ENCODE peak calls at places on chromosomes 13 and 19, in nine cellular contexts. One of them, this sample, is unnamed. For H3K36me3, the result is how much of the 10 kb centered on the place peaks cover.

GRCh38 chr13:71067164-71067815 is 799.7 kb downstream of the DACH1 start:
- DNase-seq in pancreas: no peak
- DNase-seq in fibroblast of lung: peak
- DNase-seq in CD8-positive, alpha-beta T cell: no peak
- DNase-seq in IMR-90: no peak
- DNase-seq in BJ: no peak
- DNase-seq in suprapubic skin: no peak
- DNase-seq in MM.1S: no peak
- DNase-seq in tibial nerve: no peak
- DNase-seq in this sample: no peak

GRCh38 chr19:42468273-42468796 is 25.6 kb upstream of the CXCL17 start:
- DNase-seq in pancreas: no peak
- DNase-seq in fibroblast of lung: peak
- DNase-seq in CD8-positive, alpha-beta T cell: no peak
- DNase-seq in IMR-90: peak
- DNase-seq in BJ: peak
- DNase-seq in suprapubic skin: no peak
- DNase-seq in MM.1S: no peak
- DNase-seq in tibial nerve: no peak
- DNase-seq in this sample: no peak

GRCh38 chr13:80341098-80341701 is at the start of gene SPRY2:
- DNase-seq in pancreas: peak
- DNase-seq in fibroblast of lung: peak
- DNase-seq in CD8-positive, alpha-beta T cell: peak
- DNase-seq in IMR-90: peak
- DNase-seq in BJ: peak
- DNase-seq in suprapubic skin: peak
- DNase-seq in MM.1S: peak
- DNase-seq in tibial nerve: peak
- DNase-seq in this sample: peak

GRCh38 chr19:29171525-29171924 is 41.4 kb downstream of the UQCRFS1 start:
- DNase-seq in pancreas: no peak
- DNase-seq in fibroblast of lung: no peak
- DNase-seq in CD8-positive, alpha-beta T cell: no peak
- DNase-seq in IMR-90: no peak
- DNase-seq in BJ: no peak
- DNase-seq in suprapubic skin: no peak
- DNase-seq in MM.1S: peak
- DNase-seq in tibial nerve: no peak
- DNase-seq in this sample: no peak

GRCh38 chr13:94678845-94679244 is 33.5 kb downstream of the SOX21 start:
- DNase-seq in pancreas: no peak
- DNase-seq in fibroblast of lung: no peak
- DNase-seq in CD8-positive, alpha-beta T cell: no peak
- DNase-seq in IMR-90: no peak
- DNase-seq in BJ: no peak
- DNase-seq in suprapubic skin: no peak
- DNase-seq in MM.1S: no peak
- DNase-seq in tibial nerve: no peak
- DNase-seq in this sample: no peak

GRCh38 chr13:50421457-50422130 is 406.4 kb downstream of the KCNRG start:
- DNase-seq in pancreas: no peak
- DNase-seq in fibroblast of lung: peak
- DNase-seq in CD8-positive, alpha-beta T cell: no peak
- DNase-seq in IMR-90: peak
- DNase-seq in BJ: no peak
- DNase-seq in suprapubic skin: no peak
- DNase-seq in MM.1S: no peak
- DNase-seq in tibial nerve: no peak
- DNase-seq in this sample: no peak

GRCh38 chr13:99829156-99829555 is 142.4 kb downstream of the ZIC5 start:
- DNase-seq in pancreas: no peak
- DNase-seq in fibroblast of lung: no peak
- DNase-seq in CD8-positive, alpha-beta T cell: no peak
- DNase-seq in IMR-90: no peak
- DNase-seq in BJ: no peak
- DNase-seq in suprapubic skin: no peak
- DNase-seq in MM.1S: no peak
- DNase-seq in tibial nerve: no peak
- DNase-seq in this sample: no peak

GRCh38 chr19:53540091-53540490 is 2.1 kb downstream of the ZNF331 start:
- DNase-seq in pancreas: no peak
- DNase-seq in fibroblast of lung: no peak
- DNase-seq in CD8-positive, alpha-beta T cell: no peak
- DNase-seq in IMR-90: no peak
- DNase-seq in BJ: no peak
- DNase-seq in suprapubic skin: no peak
- DNase-seq in MM.1S: no peak
- DNase-seq in tibial nerve: no peak
- DNase-seq in this sample: no peak

GRCh38 chr19:11364935-11365334 is 9.5 kb upstream of the SWSAP1 start:
- DNase-seq in pancreas: no peak
- DNase-seq in fibroblast of lung: no peak
- DNase-seq in CD8-positive, alpha-beta T cell: no peak
- DNase-seq in IMR-90: no peak
- DNase-seq in BJ: no peak
- DNase-seq in suprapubic skin: no peak
- DNase-seq in MM.1S: no peak
- DNase-seq in tibial nerve: no peak
- DNase-seq in this sample: no peak

GRCh38 chr13:103351035-103351828 is 285.0 kb upstream of the SLC10A2 start:
- DNase-seq in pancreas: no peak
- DNase-seq in fibroblast of lung: peak
- DNase-seq in CD8-positive, alpha-beta T cell: no peak
- DNase-seq in IMR-90: no peak
- DNase-seq in BJ: no peak
- DNase-seq in suprapubic skin: no peak
- DNase-seq in MM.1S: no peak
- DNase-seq in tibial nerve: no peak
- DNase-seq in this sample: no peak

GRCh38 chr13:114107686-114108081 is 24.7 kb downstream of the RASA3 start:
- DNase-seq in pancreas: peak
- DNase-seq in fibroblast of lung: peak
- DNase-seq in CD8-positive, alpha-beta T cell: no peak
- DNase-seq in IMR-90: peak
- DNase-seq in BJ: no peak
- DNase-seq in suprapubic skin: peak
- DNase-seq in MM.1S: no peak
- DNase-seq in tibial nerve: no peak
- DNase-seq in this sample: no peak

GRCh38 chr19:2047449-2048103 is 3.5 kb downstream of the MKNK2 start:
- DNase-seq in pancreas: peak
- DNase-seq in fibroblast of lung: peak
- DNase-seq in CD8-positive, alpha-beta T cell: no peak
- DNase-seq in IMR-90: no peak
- DNase-seq in BJ: no peak
- DNase-seq in suprapubic skin: peak
- DNase-seq in MM.1S: peak
- DNase-seq in tibial nerve: no peak
- DNase-seq in this sample: peak

GRCh38 chr13:35818577-35819165 is 312.5 kb downstream of the DCLK1 start:
- DNase-seq in pancreas: no peak
- DNase-seq in fibroblast of lung: peak
- DNase-seq in CD8-positive, alpha-beta T cell: no peak
- DNase-seq in IMR-90: peak
- DNase-seq in BJ: no peak
- DNase-seq in suprapubic skin: no peak
- DNase-seq in MM.1S: peak
- DNase-seq in tibial nerve: no peak
- DNase-seq in this sample: no peak

GRCh38 chr19:3586707-3587346 is 1.5 kb downstream of the GIPC3 start:
- DNase-seq in pancreas: no peak
- DNase-seq in fibroblast of lung: no peak
- DNase-seq in CD8-positive, alpha-beta T cell: no peak
- DNase-seq in IMR-90: no peak
- DNase-seq in BJ: no peak
- DNase-seq in suprapubic skin: no peak
- DNase-seq in MM.1S: no peak
- DNase-seq in tibial nerve: no peak
- DNase-seq in this sample: no peak

GRCh38 chr19:3589949-3590348 is 4.7 kb downstream of the GIPC3 start:
- DNase-seq in pancreas: no peak
- DNase-seq in fibroblast of lung: no peak
- DNase-seq in CD8-positive, alpha-beta T cell: no peak
- DNase-seq in IMR-90: no peak
- DNase-seq in BJ: no peak
- DNase-seq in suprapubic skin: no peak
- DNase-seq in MM.1S: no peak
- DNase-seq in tibial nerve: no peak
- DNase-seq in this sample: no peak

GRCh38 chr19:3585301-3586123 is at the start of gene GIPC3:
- DNase-seq in pancreas: no peak
- DNase-seq in fibroblast of lung: no peak
- DNase-seq in CD8-positive, alpha-beta T cell: no peak
- DNase-seq in IMR-90: no peak
- DNase-seq in BJ: no peak
- DNase-seq in suprapubic skin: no peak
- DNase-seq in MM.1S: no peak
- DNase-seq in tibial nerve: no peak
- DNase-seq in this sample: no peak

GRCh38 chr19:3589439-3589838 is 4.2 kb downstream of the GIPC3 start:
- DNase-seq in pancreas: no peak
- DNase-seq in fibroblast of lung: no peak
- DNase-seq in CD8-positive, alpha-beta T cell: no peak
- DNase-seq in IMR-90: no peak
- DNase-seq in BJ: no peak
- DNase-seq in suprapubic skin: no peak
- DNase-seq in MM.1S: no peak
- DNase-seq in tibial nerve: no peak
- DNase-seq in this sample: no peak

GRCh38 chr19:3586124-3586626 is 897 bp downstream of the GIPC3 start:
- DNase-seq in pancreas: no peak
- DNase-seq in fibroblast of lung: no peak
- DNase-seq in CD8-positive, alpha-beta T cell: peak
- DNase-seq in IMR-90: no peak
- DNase-seq in BJ: no peak
- DNase-seq in suprapubic skin: no peak
- DNase-seq in MM.1S: no peak
- DNase-seq in tibial nerve: no peak
- DNase-seq in this sample: no peak
- H3K4me3 ChIP-seq in pancreas: no peak
- H3K4me3 ChIP-seq in fibroblast of lung: no peak
- H3K4me3 ChIP-seq in CD8-positive, alpha-beta T cell: peak
- H3K4me3 ChIP-seq in IMR-90: no peak
- H3K4me3 ChIP-seq in BJ: no peak
- H3K4me3 ChIP-seq in suprapubic skin: peak
- H3K4me3 ChIP-seq in MM.1S: no peak
- H3K4me3 ChIP-seq in tibial nerve: peak
- H3K4me3 ChIP-seq in this sample: no peak

DNA sequence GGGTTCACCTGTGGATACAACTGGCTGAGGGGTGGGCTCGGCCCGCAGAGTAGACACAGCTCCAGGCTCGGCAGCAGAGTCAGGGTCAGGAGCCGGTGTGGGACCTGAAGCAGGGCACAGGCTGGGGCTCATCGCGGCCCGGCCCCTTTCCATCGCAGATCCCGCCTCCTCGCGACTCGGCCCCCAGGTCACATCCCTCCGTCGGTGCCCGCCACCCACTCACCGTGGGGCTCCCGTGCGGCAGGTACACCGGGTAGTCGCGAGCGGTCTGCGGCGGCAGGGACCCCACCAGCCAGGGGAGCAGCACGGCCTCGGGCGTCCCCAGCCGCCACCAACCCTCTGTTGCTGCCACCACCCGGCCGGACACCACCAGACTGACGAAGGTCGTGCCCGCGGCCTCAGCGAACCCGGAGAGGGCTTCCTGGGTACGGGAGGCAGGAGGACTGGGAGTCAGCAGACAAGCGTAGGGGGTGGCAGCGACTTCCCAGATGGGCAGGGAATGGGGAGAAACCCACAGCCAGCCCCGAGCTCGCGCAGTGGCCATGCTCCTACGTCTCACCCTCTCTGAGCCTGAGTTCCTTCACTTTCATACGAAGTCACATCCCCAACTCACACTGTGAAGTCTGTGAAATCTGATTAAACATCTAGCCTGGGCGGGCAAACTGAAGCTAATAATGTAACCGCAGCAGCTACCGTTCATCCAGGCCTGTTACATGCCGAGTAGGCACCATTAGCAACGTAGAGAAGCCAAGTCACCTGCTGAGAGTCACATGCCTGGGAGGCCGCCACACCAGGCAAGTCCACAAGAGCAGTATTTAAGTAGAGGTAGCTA is 3.7 kb downstream of the FUZ start:
- DNase-seq in pancreas: peak
- DNase-seq in fibroblast of lung: no peak
- DNase-seq in CD8-positive, alpha-beta T cell: peak
- DNase-seq in IMR-90: no peak
- DNase-seq in BJ: no peak
- DNase-seq in suprapubic skin: peak
- DNase-seq in MM.1S: peak
- DNase-seq in tibial nerve: peak
- DNase-seq in this sample: no peak
- TF ChIP-seq CTCF in pancreas: no peak
- TF ChIP-seq CTCF in fibroblast of lung: no peak
- TF ChIP-seq CTCF in CD8-positive, alpha-beta T cell: no peak
- TF ChIP-seq CTCF in IMR-90: no peak
- TF ChIP-seq CTCF in BJ: peak
- TF ChIP-seq CTCF in suprapubic skin: no peak
- TF ChIP-seq CTCF in MM.1S: peak
- TF ChIP-seq CTCF in tibial nerve: peak
- TF ChIP-seq CTCF in this sample: peak

GRCh38 chr13:110431851-110432294 is 124.8 kb downstream of the COL4A2 start:
- DNase-seq in pancreas: no peak
- DNase-seq in fibroblast of lung: no peak
- DNase-seq in CD8-positive, alpha-beta T cell: no peak
- DNase-seq in IMR-90: no peak
- DNase-seq in BJ: no peak
- DNase-seq in suprapubic skin: no peak
- DNase-seq in MM.1S: no peak
- DNase-seq in tibial nerve: no peak
- DNase-seq in this sample: no peak
- H3K36me3 ChIP-seq in pancreas: under half
- H3K36me3 ChIP-seq in fibroblast of lung: under half
- H3K36me3 ChIP-seq in CD8-positive, alpha-beta T cell: under half
- H3K36me3 ChIP-seq in IMR-90: half or more
- H3K36me3 ChIP-seq in BJ: under half
- H3K36me3 ChIP-seq in suprapubic skin: under half
- H3K36me3 ChIP-seq in MM.1S: under half
- H3K36me3 ChIP-seq in tibial nerve: half or more
- H3K36me3 ChIP-seq in this sample: under half

DNA sequence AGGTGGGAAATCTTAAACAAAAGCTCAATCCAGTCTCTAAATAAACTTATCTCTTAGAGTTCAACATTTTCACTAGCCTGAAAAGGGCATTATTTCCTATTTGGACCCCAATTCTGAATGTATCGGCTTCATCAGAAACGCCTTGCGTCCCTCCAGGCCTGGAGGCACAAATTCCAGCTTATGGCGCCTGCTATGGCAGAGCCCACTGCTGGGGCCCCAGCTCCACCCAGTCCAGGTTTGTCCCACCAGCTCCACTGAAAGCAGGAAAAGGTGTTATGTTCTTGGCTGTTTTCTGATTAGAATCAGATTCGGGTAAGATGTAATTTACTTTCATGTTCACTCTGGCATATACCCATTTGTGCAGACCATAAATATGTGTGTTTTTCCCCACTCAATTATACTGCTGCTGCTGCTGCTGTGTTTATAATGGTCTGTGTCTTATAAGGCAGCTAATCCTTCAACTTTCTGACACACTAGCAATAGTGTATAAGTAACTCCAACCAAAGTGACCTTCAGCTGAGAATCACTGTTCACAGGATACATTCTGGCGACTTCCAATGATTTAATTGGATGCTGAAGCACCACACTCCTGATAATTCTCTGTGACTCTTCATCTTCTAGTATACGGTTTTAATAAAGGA is 6.4 kb downstream of the IRS2 start:
- DNase-seq in pancreas: no peak
- DNase-seq in fibroblast of lung: no peak
- DNase-seq in CD8-positive, alpha-beta T cell: no peak
- DNase-seq in IMR-90: no peak
- DNase-seq in BJ: no peak
- DNase-seq in suprapubic skin: no peak
- DNase-seq in MM.1S: no peak
- DNase-seq in tibial nerve: no peak
- DNase-seq in this sample: no peak
- H3K4me3 ChIP-seq in pancreas: no peak
- H3K4me3 ChIP-seq in fibroblast of lung: peak
- H3K4me3 ChIP-seq in CD8-positive, alpha-beta T cell: no peak
- H3K4me3 ChIP-seq in IMR-90: no peak
- H3K4me3 ChIP-seq in BJ: peak
- H3K4me3 ChIP-seq in suprapubic skin: peak
- H3K4me3 ChIP-seq in MM.1S: no peak
- H3K4me3 ChIP-seq in tibial nerve: peak
- H3K4me3 ChIP-seq in this sample: no peak

This sample was measured in GM06990.